ENCODE peak calls at places on chromosome 22, in eight cellular contexts. Q, J, U, Z, A, Y, B and H are unnamed samples.

GRCh38 chr22:25482868-25483639 is 81.4 kb upstream of the GRK3 start:
- ATAC-seq in Q (peak), J (no peak), U (no peak), Z (peak), A (peak), Y (no peak), B (no peak), H (peak)

GRCh38 chr22:20566420-20567260 is 59.2 kb downstream of the MED15 start:
- ATAC-seq in Q (no peak), J (peak), U (peak), Z (no peak), A (peak), Y (peak), B (peak), H (no peak)

GRCh38 chr22:48404004-48404403 is 1423.7 kb downstream of the BRD1 start:
- ATAC-seq in Q (no peak), J (no peak), U (no peak), Z (no peak), A (no peak), Y (no peak), B (no peak), H (no peak)

GRCh38 chr22:41891407-41891806 is 23.5 kb downstream of the SHISA8 start:
- ATAC-seq in Q (peak), J (no peak), U (no peak), Z (peak), A (peak), Y (no peak), B (no peak), H (no peak)

GRCh38 chr22:24164823-24165379 is 16.4 kb upstream of the SUSD2 start:
- ATAC-seq in Q (no peak), J (no peak), U (no peak), Z (peak), A (peak), Y (no peak), B (no peak), H (peak)

GRCh38 chr22:46971776-46972150 is 209.3 kb downstream of the TBC1D22A start:
- ATAC-seq in Q (no peak), J (no peak), U (no peak), Z (no peak), A (no peak), Y (no peak), B (no peak), H (no peak)

GRCh38 chr22:42742940-42743339 is 22.3 kb upstream of the A4GALT start:
- ATAC-seq in Q (peak), J (no peak), U (no peak), Z (peak), A (peak), Y (no peak), B (no peak), H (peak)

GRCh38 chr22:24357547-24357946 is 69.9 kb upstream of the ADORA2A start:
- ATAC-seq in Q (no peak), J (no peak), U (no peak), Z (no peak), A (no peak), Y (no peak), B (no peak), H (no peak)

GRCh38 chr22:27113211-27114030 is 456.0 kb downstream of the MIAT start:
- ATAC-seq in Q (peak), J (no peak), U (no peak), Z (peak), A (peak), Y (no peak), B (no peak), H (peak)

GRCh38 chr22:47659467-47660302 is 897.2 kb downstream of the TBC1D22A start:
- ATAC-seq in Q (no peak), J (no peak), U (no peak), Z (no peak), A (no peak), Y (no peak), B (no peak), H (no peak)

GRCh38 chr22:49457146-49457545 is 370.5 kb downstream of the BRD1 start:
- ATAC-seq in Q (no peak), J (no peak), U (no peak), Z (no peak), A (no peak), Y (no peak), B (no peak), H (no peak)

GRCh38 chr22:49198705-49199084 is 629.0 kb downstream of the BRD1 start:
- ATAC-seq in Q (no peak), J (no peak), U (no peak), Z (no peak), A (no peak), Y (no peak), B (no peak), H (no peak)

GRCh38 chr22:47174671-47175111 is 412.2 kb downstream of the TBC1D22A start:
- ATAC-seq in Q (peak), J (no peak), U (no peak), Z (peak), A (no peak), Y (no peak), B (no peak), H (peak)

GRCh38 chr22:17919276-17920144 is 104.9 kb downstream of the MICAL3 start:
- ATAC-seq in Q (no peak), J (no peak), U (no peak), Z (peak), A (peak), Y (no peak), B (no peak), H (no peak)

GRCh38 chr22:23243006-23243573 is 62.8 kb downstream of the BCR start:
- ATAC-seq in Q (no peak), J (peak), U (peak), Z (no peak), A (peak), Y (peak), B (peak), H (no peak)

GRCh38 chr22:37273126-37273845 is 9.0 kb upstream of the CYTH4 start:
- ATAC-seq in Q (no peak), J (no peak), U (no peak), Z (no peak), A (no peak), Y (no peak), B (peak), H (no peak)

GRCh38 chr22:39308614-39309363 is 10.6 kb downstream of the RPL3 start:
- ATAC-seq in Q (peak), J (no peak), U (no peak), Z (peak), A (peak), Y (no peak), B (no peak), H (peak)

GRCh38 chr22:30940655-30941362 is 27.8 kb downstream of the MORC2 start:
- ATAC-seq in Q (no peak), J (peak), U (peak), Z (no peak), A (no peak), Y (peak), B (peak), H (no peak)

GRCh38 chr22:19933328-19934241 is 8.0 kb upstream of the COMT start:
- ATAC-seq in Q (no peak), J (no peak), U (no peak), Z (no peak), A (no peak), Y (no peak), B (no peak), H (no peak)

GRCh38 chr22:28174509-28174908 is 255.5 kb upstream of the PITPNB start:
- ATAC-seq in Q (no peak), J (no peak), U (no peak), Z (no peak), A (no peak), Y (no peak), B (no peak), H (no peak)

GRCh38 chr22:33465554-33465953 is 407.4 kb upstream of the SYN3 start:
- ATAC-seq in Q (peak), J (no peak), U (no peak), Z (peak), A (peak), Y (no peak), B (no peak), H (no peak)

GRCh38 chr22:38981005-38981658 is 1.0 kb upstream of the APOBEC3B start:
- ATAC-seq in Q (no peak), J (no peak), U (no peak), Z (peak), A (peak), Y (no peak), B (no peak), H (no peak)

GRCh38 chr22:30340911-30341685 is 14.4 kb upstream of the TBC1D10A start:
- ATAC-seq in Q (peak), J (no peak), U (no peak), Z (peak), A (peak), Y (no peak), B (no peak), H (peak)